ENCODE peak calls at places on chromosomes 2 and 18, in ten cellular contexts. J is left ventricle myocardium inferior; S is CD4-positive, alpha-beta T cell; T is HCT116; K is lower lobe of right lung; L is brain microvascular endothelial cell; X is mesenchymal stem cell; F is spleen; P is prostate gland; H is H9. D is an unnamed sample.

GRCh38 chr2:50922506-50922905 is 109.4 kb downstream of the NRXN1 start:
- DNase-seq in J (no peak), S (no peak), T (no peak), K (no peak), L (no peak), X (no peak), F (no peak), P (no peak), H (no peak), D (no peak)

GRCh38 chr2:190467575-190468083 is 59.5 kb downstream of the MFSD6 start:
- DNase-seq in J (no peak), S (no peak), T (no peak), K (no peak), L (no peak), X (no peak), F (no peak), P (no peak), H (no peak), D (no peak)

GRCh38 chr18:49189772-49190171 is 239.0 kb upstream of the SMAD7 start:
- DNase-seq in J (no peak), S (no peak), T (no peak), K (no peak), L (no peak), X (peak; percentile 10), F (no peak), P (no peak), H (no peak), D (no peak)

GRCh38 chr2:5433855-5434254 is 258.3 kb upstream of the SOX11 start:
- DNase-seq in J (no peak), S (no peak), T (no peak), K (no peak), L (no peak), X (no peak), F (no peak), P (peak; percentile 46), H (no peak), D (no peak)

GRCh38 chr18:79863161-79863945 is 65.6 kb downstream of the KCNG2 start:
- DNase-seq in J (no peak), S (no peak), T (no peak), K (no peak), L (no peak), X (no peak), F (peak; percentile 55), P (no peak), H (peak; percentile 39), D (peak; percentile 47)

GRCh38 chr2:207129821-207130220 is 35.9 kb downstream of the KLF7 start:
- DNase-seq in J (no peak), S (no peak), T (no peak), K (no peak), L (no peak), X (no peak), F (no peak), P (no peak), H (no peak), D (no peak)

GRCh38 chr2:173446722-173447121 is 92.0 kb downstream of the CDCA7 start:
- DNase-seq in J (no peak), S (no peak), T (no peak), K (no peak), L (no peak), X (no peak), F (no peak), P (no peak), H (no peak), D (no peak)

GRCh38 chr2:29053680-29054400 is 20.5 kb downstream of the PCARE start:
- DNase-seq in J (no peak), S (no peak), T (peak; percentile 15), K (no peak), L (no peak), X (no peak), F (no peak), P (no peak), H (no peak), D (no peak)

GRCh38 chr18:8756571-8756970 is 51.2 kb downstream of the MTCL1 start:
- DNase-seq in J (no peak), S (no peak), T (no peak), K (no peak), L (no peak), X (no peak), F (no peak), P (no peak), H (no peak), D (no peak)

GRCh38 chr2:75564026-75564688 is 3.4 kb upstream of the EVA1A start:
- DNase-seq in J (no peak), S (no peak), T (no peak), K (no peak), L (no peak), X (no peak), F (no peak), P (no peak), H (no peak), D (no peak)

GRCh38 chr2:205965707-205966106 is 120.3 kb downstream of the INO80D start:
- DNase-seq in J (no peak), S (no peak), T (no peak), K (no peak), L (no peak), X (no peak), F (no peak), P (no peak), H (no peak), D (no peak)

GRCh38 chr18:56286775-56287174 is 351.6 kb downstream of the TXNL1 start:
- DNase-seq in J (no peak), S (no peak), T (no peak), K (no peak), L (peak; percentile 20), X (peak; percentile 14), F (no peak), P (no peak), H (no peak), D (no peak)

GRCh38 chr2:98391581-98392270 is 45.5 kb downstream of the CNGA3 start:
- DNase-seq in J (no peak), S (no peak), T (no peak), K (no peak), L (no peak), X (no peak), F (no peak), P (no peak), H (no peak), D (no peak)
- H3K27me3 ChIP-seq in J (peaks cover 10% of the 10 kb centered on the region), S (peaks cover 6% of the 10 kb centered on the region), T (no peaks in the 10 kb centered on the region), K (no peaks in the 10 kb centered on the region), L (no peaks in the 10 kb centered on the region), X (peaks cover 11% of the 10 kb centered on the region), F (no peaks in the 10 kb centered on the region), P (no peaks in the 10 kb centered on the region), H (no peaks in the 10 kb centered on the region), D (peaks cover 4% of the 10 kb centered on the region)

GRCh38 chr2:161426788-161427412 is 10.8 kb downstream of the TBR1 start:
- DNase-seq in J (no peak), S (peak; percentile 1), T (no peak), K (no peak), L (no peak), X (peak; percentile 41), F (no peak), P (no peak), H (peak; percentile 41), D (no peak)

GRCh38 chr2:161427413-161428239 is 11.5 kb downstream of the TBR1 start:
- DNase-seq in J (no peak), S (no peak), T (no peak), K (no peak), L (no peak), X (no peak), F (no peak), P (no peak), H (peak; percentile 48), D (no peak)

GRCh38 chr2:161426416-161426787 is 10.3 kb downstream of the TBR1 start:
- DNase-seq in J (no peak), S (no peak), T (no peak), K (no peak), L (no peak), X (no peak), F (no peak), P (no peak), H (no peak), D (no peak)

GRCh38 chr2:161424992-161425391 is 8.9 kb downstream of the TBR1 start:
- DNase-seq in J (no peak), S (no peak), T (no peak), K (no peak), L (no peak), X (no peak), F (no peak), P (no peak), H (no peak), D (no peak)

DNA sequence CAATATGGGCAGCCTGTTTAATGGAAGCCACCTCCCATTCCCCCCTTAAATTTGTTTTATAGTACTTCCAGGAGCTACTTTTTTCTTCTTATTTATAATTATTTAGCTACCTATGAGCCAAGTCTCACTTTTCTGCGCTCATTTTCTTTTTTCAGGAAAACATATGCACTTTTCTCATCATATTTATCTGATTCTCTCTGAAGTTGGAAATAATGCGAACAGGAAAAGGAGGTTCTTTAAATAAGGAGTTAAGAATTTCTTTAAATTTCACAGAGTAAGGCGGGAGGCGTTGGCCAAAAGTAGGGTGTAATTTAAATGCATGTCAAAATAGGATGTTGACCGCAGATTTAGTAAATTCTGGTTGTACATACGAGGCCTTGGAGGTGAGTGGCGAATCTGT is 9.9 kb downstream of the TBR1 start:
- DNase-seq in J (no peak), S (no peak), T (no peak), K (no peak), L (no peak), X (no peak), F (no peak), P (no peak), H (no peak), D (no peak)
- H3K27me3 ChIP-seq in J (peaks cover 100% of the 10 kb centered on the region), S (peaks cover 99% of the 10 kb centered on the region), T (no peaks in the 10 kb centered on the region), K (peaks cover 85% of the 10 kb centered on the region), L (peaks cover 93% of the 10 kb centered on the region), X (peaks cover 75% of the 10 kb centered on the region), F (peaks cover 89% of the 10 kb centered on the region), P (peaks cover 57% of the 10 kb centered on the region), H (peaks cover 79% of the 10 kb centered on the region), D (peaks cover 98% of the 10 kb centered on the region)

DNA sequence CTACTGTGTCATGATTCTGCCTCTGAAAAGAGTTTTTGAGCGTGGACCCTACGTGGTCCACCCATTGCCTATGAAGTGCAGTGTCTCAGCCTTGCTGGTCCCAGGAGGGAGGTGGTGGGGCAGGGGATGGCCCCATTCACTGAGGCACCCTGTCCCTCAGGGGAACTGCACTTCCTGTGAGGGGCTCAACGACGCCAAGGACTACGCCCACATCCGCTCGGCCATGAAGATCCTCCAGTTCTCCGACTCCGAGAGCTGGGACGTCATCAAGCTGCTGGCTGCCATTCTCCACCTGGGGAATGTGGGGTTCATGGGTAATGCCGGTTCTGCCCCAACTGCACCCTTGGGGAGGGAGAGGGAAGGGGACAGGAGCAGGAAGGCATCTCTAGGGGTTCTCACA is 42.5 kb downstream of the MYO7B start:
- DNase-seq in J (no peak), S (no peak), T (no peak), K (no peak), L (no peak), X (no peak), F (peak; percentile 85), P (no peak), H (no peak), D (no peak)
- H3K27me3 ChIP-seq in J (no peaks in the 10 kb centered on the region), S (no peaks in the 10 kb centered on the region), T (no peaks in the 10 kb centered on the region), K (no peaks in the 10 kb centered on the region), L (no peaks in the 10 kb centered on the region), X (peaks cover 13% of the 10 kb centered on the region), F (no peaks in the 10 kb centered on the region), P (no peaks in the 10 kb centered on the region), H (no peaks in the 10 kb centered on the region), D (no peaks in the 10 kb centered on the region)

DNA sequence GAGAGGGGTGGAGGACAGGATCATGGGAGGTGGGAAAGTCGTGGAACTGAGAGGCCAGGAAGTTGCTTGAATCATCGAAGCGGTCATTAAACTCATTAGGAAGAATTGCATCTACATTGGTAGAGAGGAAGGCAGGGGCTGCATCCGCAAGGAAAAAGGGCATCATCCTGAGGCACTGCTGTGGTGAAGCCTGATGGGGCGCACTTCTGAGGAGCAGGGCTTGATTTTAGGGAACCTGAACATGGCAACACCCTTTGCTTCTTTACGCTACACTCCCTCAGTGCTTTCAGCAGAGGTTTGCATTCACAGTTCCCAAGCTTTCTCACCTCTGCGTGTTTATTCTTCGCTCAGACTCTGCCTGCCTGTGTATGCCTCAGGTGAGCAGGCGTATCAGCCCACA is 352.0 kb upstream of the RAB6C start:
- DNase-seq in J (no peak), S (no peak), T (no peak), K (no peak), L (no peak), X (no peak), F (no peak), P (no peak), H (peak; percentile 40), D (no peak)
- H3K27me3 ChIP-seq in J (peaks cover 6% of the 10 kb centered on the region), S (no peaks in the 10 kb centered on the region), T (peaks cover 40% of the 10 kb centered on the region), K (no peaks in the 10 kb centered on the region), L (no peaks in the 10 kb centered on the region), X (no peaks in the 10 kb centered on the region), F (no peaks in the 10 kb centered on the region), P (no peaks in the 10 kb centered on the region), H (no peaks in the 10 kb centered on the region), D (no peaks in the 10 kb centered on the region)

D was measured in upper lobe of right lung.